ENCODE peak calls at places on chromosomes 2 and 18, in ten cellular contexts. T is activated CD4-positive, alpha-beta T cell treated with anti-CD3 and anti-CD28 coated beads, Interleukin-2, amount 10 ng/mL, durations not matched to agents 7 days and 5 days; H is NCI-H1694 treated with DMSO at 0.1 percent for 48 hours; G is T-cell; N is body of pancreas; W is Karpas-422; J is AG10803; U is memory B cell; L is posterior cingulate gyrus; R is CD8-positive, alpha-beta T cell. C is an unnamed sample.

GRCh38 chr2:229313591-229313990 is 42.5 kb upstream of the PID1 start:
- DNase-seq in T (no peak), H (no peak), G (no peak), N (no peak), W (no peak), J (peak), U (no peak), L (no peak), R (no peak), C (peak)

GRCh38 chr2:42786561-42787345 is 5.6 kb downstream of the HAAO start:
- DNase-seq in T (no peak), H (no peak), G (no peak), N (no peak), W (no peak), J (no peak), U (no peak), L (no peak), R (peak), C (no peak)

GRCh38 chr2:177606636-177607035 is 214.1 kb downstream of the AGPS start:
- DNase-seq in T (no peak), H (no peak), G (no peak), N (no peak), W (no peak), J (peak), U (no peak), L (no peak), R (no peak), C (no peak)

GRCh38 chr2:173076557-173077345 is 1.1 kb downstream of the MAP3K20 start:
- DNase-seq in T (peak), H (peak), G (peak), N (peak), W (no peak), J (peak), U (peak), L (peak), R (no peak), C (no peak)

GRCh38 chr2:75007819-75008218 is 49.4 kb downstream of the POLE4 start:
- DNase-seq in T (no peak), H (peak), G (no peak), N (no peak), W (no peak), J (no peak), U (no peak), L (peak), R (no peak), C (peak)

GRCh38 chr18:73258375-73259087 is 390.7 kb upstream of the NETO1 start:
- DNase-seq in T (no peak), H (peak), G (no peak), N (no peak), W (no peak), J (no peak), U (no peak), L (no peak), R (no peak), C (no peak)

GRCh38 chr2:2843969-2844548 is 513.0 kb upstream of the MYT1L start:
- DNase-seq in T (no peak), H (peak), G (no peak), N (no peak), W (peak), J (no peak), U (no peak), L (no peak), R (no peak), C (no peak)

GRCh38 chr2:20351555-20352229 is 1.0 kb upstream of the PUM2 start:
- DNase-seq in T (no peak), H (peak), G (no peak), N (no peak), W (peak), J (no peak), U (no peak), L (no peak), R (no peak), C (no peak)

GRCh38 chr18:60493066-60493465 is 120.5 kb upstream of the MC4R start:
- DNase-seq in T (no peak), H (no peak), G (no peak), N (no peak), W (no peak), J (no peak), U (no peak), L (no peak), R (no peak), C (no peak)

GRCh38 chr2:47221956-47222355 is 66.8 kb upstream of the STPG4 start:
- DNase-seq in T (no peak), H (peak), G (no peak), N (no peak), W (no peak), J (peak), U (no peak), L (no peak), R (no peak), C (no peak)

GRCh38 chr2:62112192-62112591 is 83.7 kb upstream of the B3GNT2 start:
- DNase-seq in T (no peak), H (no peak), G (no peak), N (no peak), W (no peak), J (peak), U (no peak), L (no peak), R (no peak), C (no peak)

GRCh38 chr18:13553449-13553848 is 172.9 kb downstream of the FAM210A start:
- DNase-seq in T (no peak), H (no peak), G (no peak), N (no peak), W (no peak), J (no peak), U (no peak), L (no peak), R (peak), C (no peak)

GRCh38 chr2:33457588-33458247 is 18.7 kb upstream of the RASGRP3 start:
- DNase-seq in T (no peak), H (no peak), G (no peak), N (peak), W (no peak), J (peak), U (no peak), L (no peak), R (no peak), C (no peak)

GRCh38 chr2:71937401-71937800 is 210.3 kb downstream of the CYP26B1 start:
- DNase-seq in T (no peak), H (no peak), G (no peak), N (no peak), W (no peak), J (no peak), U (no peak), L (no peak), R (peak), C (no peak)

GRCh38 chr18:12092398-12093229 is 1.0 kb upstream of the ANKRD62 start:
- DNase-seq in T (no peak), H (no peak), G (no peak), N (peak), W (peak), J (no peak), U (no peak), L (no peak), R (no peak), C (no peak)

GRCh38 chr2:39719317-39719716 is 53.6 kb downstream of the TMEM178A start:
- DNase-seq in T (no peak), H (no peak), G (no peak), N (no peak), W (no peak), J (no peak), U (no peak), L (peak), R (no peak), C (peak)

GRCh38 chr2:27681844-27682243 is 18.2 kb downstream of the SLC4A1AP start:
- DNase-seq in T (no peak), H (no peak), G (no peak), N (no peak), W (no peak), J (peak), U (no peak), L (no peak), R (no peak), C (no peak)